ENCODE peak calls at places on chromosomes 5 and 9, in four cellular contexts. One of them, this sample, is unnamed.

GRCh38 chr9:21943464-21943863 is 50.7 kb downstream of the CDKN2A start:
- DNase-seq in stimulated activated CD8-positive, alpha-beta memory T cell treated with anti-CD3 and anti-CD28 coated beads, Interleukin-4, amount 100 ng/mL, for 4 hours: no peak
- DNase-seq in NCI-H1105: no peak
- DNase-seq in AG08396: no peak
- DNase-seq in this sample: no peak

GRCh38 chr9:137723396-137724113 is 104.8 kb downstream of the EHMT1 start:
- DNase-seq in stimulated activated CD8-positive, alpha-beta memory T cell treated with anti-CD3 and anti-CD28 coated beads, Interleukin-4, amount 100 ng/mL, for 4 hours: no peak
- DNase-seq in NCI-H1105: no peak
- DNase-seq in AG08396: no peak
- DNase-seq in this sample: no peak

GRCh38 chr9:132837501-132838268 is 40.4 kb downstream of the AK8 start:
- DNase-seq in stimulated activated CD8-positive, alpha-beta memory T cell treated with anti-CD3 and anti-CD28 coated beads, Interleukin-4, amount 100 ng/mL, for 4 hours: no peak
- DNase-seq in AG08396: no peak
- DNase-seq in NCI-H1105: no peak
- DNase-seq in this sample: no peak

GRCh38 chr9:17011870-17012269 is 123.0 kb upstream of the CNTLN start:
- DNase-seq in NCI-H1105: no peak
- DNase-seq in AG08396: no peak
- DNase-seq in stimulated activated CD8-positive, alpha-beta memory T cell treated with anti-CD3 and anti-CD28 coated beads, Interleukin-4, amount 100 ng/mL, for 4 hours: no peak
- DNase-seq in this sample: no peak

GRCh38 chr5:105735704-105736103 is 1935.0 kb downstream of the EFNA5 start:
- DNase-seq in stimulated activated CD8-positive, alpha-beta memory T cell treated with anti-CD3 and anti-CD28 coated beads, Interleukin-4, amount 100 ng/mL, for 4 hours: no peak
- DNase-seq in NCI-H1105: no peak
- DNase-seq in AG08396: no peak
- DNase-seq in this sample: no peak

GRCh38 chr5:140329739-140330481 is 16.5 kb downstream of the HBEGF start:
- DNase-seq in NCI-H1105: no peak
- DNase-seq in AG08396: no peak
- DNase-seq in stimulated activated CD8-positive, alpha-beta memory T cell treated with anti-CD3 and anti-CD28 coated beads, Interleukin-4, amount 100 ng/mL, for 4 hours: no peak
- DNase-seq in this sample: no peak

GRCh38 chr5:134189031-134189430 is 12.3 kb upstream of the SKP1 start:
- DNase-seq in NCI-H1105: no peak
- DNase-seq in stimulated activated CD8-positive, alpha-beta memory T cell treated with anti-CD3 and anti-CD28 coated beads, Interleukin-4, amount 100 ng/mL, for 4 hours: no peak
- DNase-seq in AG08396: no peak
- DNase-seq in this sample: no peak

GRCh38 chr5:60295423-60295822 is 401.9 kb upstream of the PDE4D start:
- DNase-seq in AG08396: peak
- DNase-seq in NCI-H1105: no peak
- DNase-seq in stimulated activated CD8-positive, alpha-beta memory T cell treated with anti-CD3 and anti-CD28 coated beads, Interleukin-4, amount 100 ng/mL, for 4 hours: no peak
- DNase-seq in this sample: no peak

This sample was measured in hippocampal formation.